ENCODE peak calls at places on chromosomes 11 and 22, in five cellular contexts. F is PC-9, V is Peyer's patch, C is H1, A is spleen. U is an unnamed sample. For H3K4me1, the result is how much of the 10 kb centered on the place peaks cover.

GRCh38 chr22:32796865-32797573 is 4.5 kb upstream of the TIMP3 start:
- DNase-seq in C (no peak), V (no peak), F (peak), A (peak), U (peak)

GRCh38 chr22:45645526-45646414 is 25.9 kb upstream of the ATXN10 start:
- DNase-seq in A (peak), C (no peak), F (peak), V (peak), U (no peak)

GRCh38 chr22:42902875-42903510 is 45.9 kb upstream of the ARFGAP3 start:
- DNase-seq in V (no peak), A (no peak), F (no peak), C (peak), U (no peak)

GRCh38 chr22:22103078-22103593 is 120.5 kb upstream of the TOP3B start:
- DNase-seq in C (no peak), V (no peak), F (no peak), A (no peak), U (no peak)

GRCh38 chr11:63668396-63668795 is 2.8 kb downstream of the ATL3 start:
- DNase-seq in V (no peak), F (no peak), A (no peak), C (no peak), U (no peak)

GRCh38 chr22:35556666-35557065 is 16.0 kb downstream of the RASD2 start:
- DNase-seq in F (no peak), A (no peak), V (no peak), C (no peak), U (no peak)

GRCh38 chr11:113778111-113778910 is 1.3 kb upstream of the CLDN25 start:
- DNase-seq in V (no peak), C (no peak), A (no peak), F (peak), U (no peak)

GRCh38 chr11:75592699-75593098 is 30.6 kb downstream of the SERPINH1 start:
- DNase-seq in A (no peak), F (no peak), C (no peak), V (no peak), U (no peak)

GRCh38 chr22:23778576-23778900 is 5.9 kb downstream of the MMP11 start:
- DNase-seq in F (no peak), V (no peak), C (no peak), A (no peak), U (no peak)

GRCh38 chr11:134579709-134580634 is 167.9 kb upstream of the B3GAT1 start:
- DNase-seq in V (no peak), F (no peak), C (no peak), A (no peak), U (no peak)

GRCh38 chr11:8988329-8989234 is 15.2 kb downstream of the NRIP3 start:
- DNase-seq in F (peak), A (no peak), V (no peak), C (no peak), U (no peak)

DNA sequence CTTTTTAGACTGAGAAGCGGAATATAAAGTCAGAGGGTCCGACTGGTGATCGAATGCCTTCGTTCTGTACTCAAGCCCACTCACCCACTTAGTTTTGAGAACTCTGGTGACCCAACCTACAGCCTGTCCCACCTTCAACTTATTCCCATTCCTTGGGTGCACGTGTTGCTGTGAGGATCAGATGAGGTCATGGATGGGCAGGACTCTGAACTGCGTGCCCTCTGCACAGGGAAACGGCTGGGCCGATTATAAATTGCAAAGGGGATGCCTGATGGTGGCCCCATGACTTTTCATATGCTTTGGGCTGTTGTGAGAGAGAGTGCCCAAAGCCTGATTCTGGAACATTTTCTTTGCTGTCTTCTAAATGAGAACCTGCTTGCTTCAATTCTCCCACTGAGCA is 16.0 kb upstream of the EHF start:
- DNase-seq in A (no peak), C (no peak), F (no peak), V (no peak), U (no peak)
- H3K4me1 ChIP-seq in A (under half), C (under half), F (half or more), V (under half), U (under half)

GRCh38 chr11:80620867-80621266 is 1180.0 kb upstream of the TENM4 start:
- DNase-seq in V (no peak), A (no peak), C (no peak), F (no peak), U (no peak)
- H3K4me3 ChIP-seq in V (no peak), A (no peak), C (no peak), F (no peak), U (no peak)

DNA sequence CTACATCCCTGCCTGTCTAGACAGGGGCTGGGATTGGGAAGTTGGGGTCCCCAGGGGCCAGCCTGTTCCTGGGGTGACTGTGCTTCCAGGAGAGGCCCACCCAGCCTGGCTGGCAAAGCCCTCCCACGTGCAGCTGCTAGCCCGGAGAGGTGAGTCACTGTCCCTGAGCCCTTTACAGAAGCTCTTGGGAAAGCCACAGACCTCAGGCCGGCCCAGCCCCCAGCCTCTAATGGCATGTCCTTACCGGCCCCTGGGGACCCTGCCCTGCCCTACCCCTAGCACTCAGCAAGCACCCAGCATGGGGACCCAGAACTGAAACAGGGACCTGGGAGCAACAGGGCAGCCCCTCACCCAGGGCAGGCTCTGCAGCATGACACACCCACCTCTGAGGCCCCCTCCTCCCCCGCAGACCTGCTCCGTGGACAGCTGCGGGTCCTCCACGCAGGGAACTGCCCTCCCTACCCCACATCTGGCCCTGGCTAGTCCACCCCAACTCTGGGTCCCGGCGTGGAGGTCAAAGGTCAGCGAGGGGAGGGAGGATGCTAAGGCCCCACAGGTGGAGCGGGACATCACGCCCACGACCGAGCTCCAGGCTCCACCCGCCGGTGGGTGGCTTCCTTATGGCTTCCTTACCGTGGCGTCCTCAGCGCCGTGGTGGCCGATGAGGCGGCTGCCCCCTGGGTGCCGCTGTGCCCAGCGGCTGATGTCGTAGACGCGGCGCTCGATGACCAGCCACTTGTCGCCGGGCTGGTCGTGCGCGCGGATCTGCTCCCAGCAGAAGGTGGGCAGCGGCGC is 612 bp downstream of the FADS3 start:
- DNase-seq in V (peak), C (no peak), A (peak), F (peak), U (peak)
- TF ChIP-seq CTCF in V (no peak), C (peak), A (no peak), F (peak), U (no peak)

DNA sequence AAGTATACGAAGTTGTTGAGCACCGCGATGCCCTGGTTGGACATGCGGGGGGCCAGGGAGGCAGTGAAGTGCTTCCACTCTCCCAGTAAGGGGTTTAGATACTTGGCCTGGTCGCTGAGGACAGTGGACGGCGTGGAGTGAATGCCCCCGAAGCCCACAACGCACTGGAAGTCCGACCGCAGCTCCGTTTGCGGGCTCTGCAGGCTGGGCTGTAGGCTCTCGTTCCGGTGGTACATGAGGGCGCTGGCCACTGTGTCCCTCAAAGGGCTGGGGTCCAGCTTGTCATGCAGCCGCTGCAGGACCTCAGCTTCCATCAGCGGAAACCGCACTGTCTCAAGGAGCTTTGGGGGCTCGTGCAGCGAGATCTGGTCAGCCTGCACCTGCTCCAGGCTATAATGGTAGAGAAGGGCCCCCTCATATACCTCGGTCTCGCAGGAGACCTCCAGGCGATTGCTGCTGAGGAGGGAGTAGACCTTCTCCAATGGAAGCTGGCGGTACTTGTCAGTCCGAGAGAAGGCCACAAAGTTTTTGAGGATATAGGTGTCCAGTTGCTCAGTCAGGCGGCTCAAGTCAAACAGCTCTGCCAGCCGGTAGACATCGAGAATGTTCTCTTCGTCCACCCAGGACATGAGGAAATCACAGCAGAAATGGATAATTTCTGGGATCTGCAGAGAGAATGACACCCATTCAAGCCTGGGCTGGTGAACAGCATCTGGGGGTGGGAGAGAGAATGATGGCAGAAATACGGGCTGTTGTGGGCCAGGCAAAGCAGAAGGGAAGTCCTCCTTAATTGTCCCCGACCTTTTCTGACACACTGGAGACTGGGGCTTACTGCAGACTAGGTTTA is 27.5 kb upstream of the SCARF2 start:
- DNase-seq in F (no peak), A (peak), V (no peak), C (no peak), U (no peak)
- H3K4me1 ChIP-seq in F (under half), A (under half), V (under half), C (under half), U (under half)

DNA sequence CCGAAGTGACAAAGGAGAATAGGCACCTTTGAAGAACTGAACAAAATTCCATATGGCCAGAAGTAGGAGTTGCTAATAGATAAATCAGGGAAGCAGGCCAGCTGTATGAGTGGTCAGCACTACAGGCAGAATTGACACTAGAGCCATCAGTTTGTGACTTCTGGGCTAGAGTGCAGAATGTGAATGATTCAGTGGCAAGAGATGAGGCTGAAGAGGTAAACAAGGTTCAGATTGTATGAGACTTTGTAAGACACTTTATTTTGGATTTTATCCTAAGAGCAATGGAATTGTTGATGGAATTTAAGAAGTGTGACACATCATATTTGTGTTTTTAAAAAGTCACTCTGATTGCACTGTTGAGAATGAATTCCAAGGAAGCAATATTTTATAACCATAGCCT is 12.9 kb downstream of the BIRC3 start:
- DNase-seq in V (no peak), A (no peak), C (no peak), F (no peak), U (no peak)
- H3K4me3 ChIP-seq in V (no peak), A (no peak), C (no peak), F (no peak), U (no peak)

GRCh38 chr11:12798609-12799011 is 124.4 kb downstream of the TEAD1 start:
- DNase-seq in F (no peak), A (no peak), C (no peak), V (no peak), U (no peak)
- TF ChIP-seq CTCF in F (no peak), A (no peak), C (no peak), V (no peak), U (no peak)

DNA sequence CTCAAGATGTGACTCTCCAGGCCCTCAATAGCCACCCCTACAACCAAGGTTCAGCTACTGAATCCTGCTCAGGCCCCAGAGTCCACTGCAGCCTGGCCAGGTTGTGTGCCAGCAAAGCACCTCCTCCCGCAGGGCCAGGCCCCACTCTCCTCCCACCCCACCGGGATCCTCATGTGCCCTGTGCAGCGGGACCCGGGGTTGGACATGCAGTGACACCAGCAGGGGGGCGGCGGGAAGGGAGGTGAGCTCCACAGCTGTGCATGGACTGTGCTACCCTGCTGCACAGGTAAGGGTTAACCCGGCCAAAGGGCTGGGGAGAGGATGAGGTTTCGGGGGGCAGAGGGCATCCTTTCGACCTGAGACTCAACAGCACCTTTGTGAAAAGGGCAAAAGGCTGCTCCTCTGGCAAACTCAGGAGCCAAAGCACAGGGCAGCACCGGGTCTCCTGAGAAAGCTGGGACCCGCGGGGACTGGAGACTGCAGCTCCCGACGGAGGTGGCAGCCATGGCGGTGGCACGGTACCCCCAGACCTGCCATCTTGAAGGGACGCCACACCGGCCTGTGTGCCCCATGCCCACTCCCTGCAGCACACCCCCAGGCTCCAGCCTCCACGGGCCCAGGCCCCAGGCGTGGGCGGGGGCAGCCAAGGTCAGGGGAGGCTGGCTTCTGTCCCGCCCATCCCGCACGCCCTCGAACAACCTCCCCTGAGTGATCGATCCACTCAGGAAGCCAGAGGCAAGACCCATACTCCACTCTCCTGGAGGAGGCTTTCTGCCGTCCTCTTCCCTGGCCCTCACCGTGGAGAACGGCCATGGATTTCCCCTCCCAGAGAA is 10.6 kb downstream of the PLXNB2 start:
- DNase-seq in V (no peak), F (no peak), A (no peak), C (no peak), U (no peak)
- H3K4me1 ChIP-seq in V (under half), F (half or more), A (half or more), C (under half), U (half or more)

DNA sequence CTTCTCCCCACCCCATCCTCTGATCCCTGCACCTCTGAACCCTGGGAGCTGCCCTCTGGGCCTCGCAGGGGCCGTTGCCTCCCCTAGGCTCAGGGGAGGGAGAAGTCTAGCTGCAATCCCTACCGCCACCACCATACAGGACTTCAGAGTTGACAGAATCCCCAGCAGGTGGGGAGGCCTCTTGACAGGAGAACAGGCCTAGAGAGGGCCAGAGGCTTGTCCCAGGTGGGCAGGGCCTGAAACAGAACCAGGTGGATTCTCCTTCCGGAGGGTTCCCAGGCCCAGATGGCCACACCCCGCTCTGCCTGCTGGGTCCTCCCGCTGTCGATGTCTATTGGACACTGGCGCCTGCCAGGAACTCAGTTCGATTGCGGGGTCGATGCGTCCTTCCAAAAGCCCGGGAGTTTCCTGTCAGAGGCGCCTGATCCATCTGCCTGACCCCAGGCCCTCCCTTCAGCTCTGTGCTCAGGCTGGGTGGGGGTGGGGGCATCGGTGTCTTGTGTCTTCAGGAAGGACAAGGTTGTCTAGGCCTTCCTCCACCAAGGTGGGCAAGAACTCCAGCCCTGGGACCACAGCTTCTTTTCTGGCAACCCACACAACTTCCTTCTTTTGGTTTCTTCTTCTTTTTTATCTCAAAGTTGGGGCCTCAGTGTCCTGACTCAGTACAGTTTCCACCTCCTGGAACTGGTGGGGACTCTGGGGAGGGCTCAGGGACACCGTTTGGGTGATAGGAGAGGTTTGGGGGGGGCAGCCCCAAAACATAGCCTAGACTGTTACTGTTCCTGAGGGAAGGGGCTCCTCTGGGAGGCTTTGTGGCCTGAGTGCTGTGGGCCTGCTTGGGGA is 6.4 kb downstream of the STARD10 start:
- DNase-seq in C (peak), V (peak), A (peak), F (no peak), U (no peak)
- H3K4me3 ChIP-seq in C (no peak), V (no peak), A (no peak), F (no peak), U (no peak)